ENCODE peak calls at places on chromosomes 3 and 15, in seven cellular contexts. X is stimulated activated CD4-positive, alpha-beta T cell treated with anti-CD3 and anti-CD28 coated beads, TNF-alpha, amount 100 ng/mL, for 4 hours; O is NCI-H1092 treated with DMSO at 0.1 percent for 48 hours; Q is mesenchymal stem cell; U is GM04503; V is foreskin fibroblast; M is T-helper 2 cell. W is an unnamed sample.

GRCh38 chr3:160673188-160673587 is 3.8 kb upstream of the ARL14 start:
- DNase-seq in X (no peak), O (no peak), Q (no peak), U (no peak), V (no peak), M (no peak), W (no peak)

GRCh38 chr15:44101944-44102343 is 93.1 kb downstream of the FRMD5 start:
- DNase-seq in X (no peak), O (no peak), Q (no peak), U (peak), V (peak), M (no peak), W (no peak)

GRCh38 chr15:45402955-45403892 is 24.9 kb upstream of the GATM start:
- DNase-seq in X (peak), O (peak), Q (peak), U (no peak), V (peak), M (no peak), W (no peak)

GRCh38 chr3:133437391-133438093 is 37.7 kb downstream of the BFSP2 start:
- DNase-seq in X (no peak), O (peak), Q (no peak), U (no peak), V (no peak), M (no peak), W (no peak)

GRCh38 chr15:56327721-56328502 is 37.3 kb upstream of the TEX9 start:
- DNase-seq in X (no peak), O (no peak), Q (no peak), U (no peak), V (no peak), M (no peak), W (no peak)

GRCh38 chr15:42932833-42933515 is 12.4 kb upstream of the TTBK2 start:
- DNase-seq in X (no peak), O (no peak), Q (no peak), U (no peak), V (no peak), M (no peak), W (no peak)

GRCh38 chr3:107062787-107063186 is 314.5 kb upstream of the CCDC54 start:
- DNase-seq in X (no peak), O (no peak), Q (no peak), U (no peak), V (no peak), M (no peak), W (no peak)

GRCh38 chr3:22045882-22046281 is 294.9 kb upstream of the ZNF385D start:
- DNase-seq in X (no peak), O (no peak), Q (no peak), U (no peak), V (no peak), M (no peak), W (no peak)

GRCh38 chr3:5250467-5251195 is 63.1 kb downstream of the EDEM1 start:
- DNase-seq in X (no peak), O (peak), Q (no peak), U (no peak), V (no peak), M (no peak), W (no peak)

GRCh38 chr15:58430224-58430787 is 1.5 kb upstream of the LIPC start:
- DNase-seq in X (no peak), O (no peak), Q (no peak), U (no peak), V (no peak), M (no peak), W (no peak)

GRCh38 chr15:85892232-85892631 is 97.5 kb upstream of the KLHL25 start:
- DNase-seq in X (no peak), O (no peak), Q (no peak), U (no peak), V (no peak), M (no peak), W (no peak)

GRCh38 chr3:15361494-15362214 is 29.3 kb upstream of the SH3BP5 start:
- DNase-seq in X (no peak), O (no peak), Q (no peak), U (no peak), V (peak), M (no peak), W (no peak)

GRCh38 chr3:146414010-146414409 is 55.4 kb downstream of the PLSCR2 start:
- DNase-seq in X (no peak), O (no peak), Q (no peak), U (no peak), V (no peak), M (no peak), W (no peak)

GRCh38 chr3:194908972-194909371 is 223.3 kb downstream of the FAM43A start:
- DNase-seq in X (no peak), O (no peak), Q (no peak), U (no peak), V (no peak), M (no peak), W (no peak)

GRCh38 chr15:78906310-78906608 is 33.6 kb downstream of the MORF4L1 start:
- DNase-seq in X (no peak), O (no peak), Q (peak), U (peak), V (peak), M (no peak), W (no peak)

GRCh38 chr15:25850154-25851111 is 12.7 kb downstream of the ATP10A start:
- DNase-seq in X (peak), O (no peak), Q (peak), U (no peak), V (peak), M (peak), W (no peak)

GRCh38 chr15:99143655-99144610 is 39.1 kb downstream of the SYNM start:
- DNase-seq in X (no peak), O (no peak), Q (peak), U (peak), V (peak), M (no peak), W (no peak)

GRCh38 chr15:63923993-63924950 is 90.5 kb upstream of the HERC1 start:
- DNase-seq in X (no peak), O (no peak), Q (no peak), U (no peak), V (no peak), M (no peak), W (no peak)

GRCh38 chr15:35838422-35839150 is 292.6 kb upstream of the DPH6 start:
- DNase-seq in X (no peak), O (no peak), Q (no peak), U (no peak), V (no peak), M (no peak), W (no peak)

GRCh38 chr15:49589030-49589429 is 31.6 kb downstream of the FAM227B start:
- DNase-seq in X (no peak), O (no peak), Q (peak), U (no peak), V (no peak), M (no peak), W (no peak)

GRCh38 chr15:49309889-49310288 is 113.2 kb upstream of the FGF7 start:
- DNase-seq in X (no peak), O (no peak), Q (peak), U (no peak), V (no peak), M (no peak), W (no peak)

GRCh38 chr3:113968986-113969385 is 21.2 kb downstream of the ZDHHC23 start:
- DNase-seq in X (no peak), O (no peak), Q (no peak), U (peak), V (peak), M (no peak), W (no peak)

GRCh38 chr3:126538316-126538715 is 14.4 kb downstream of the CHST13 start:
- DNase-seq in X (no peak), O (no peak), Q (no peak), U (no peak), V (no peak), M (no peak), W (no peak)